ENCODE peak calls at places on chromosomes 4 and X, in seven cellular contexts. I is stimulated activated CD4-positive, alpha-beta T cell treated with anti-CD3 and anti-CD28 coated beads, TNF-alpha, amount 100 ng/mL, for 48 hours; A is aorta; K is B cell; C is PC-9; Y is omental fat pad; Z is left kidney. U is an unnamed sample.

GRCh38 chr4:149961876-149962597 is 116.2 kb upstream of the DCLK2 start:
- DNase-seq in I (no peak), A (no peak), K (no peak), C (no peak), Y (no peak), Z (no peak), U (no peak)

GRCh38 chr4:173669460-173670179 is 139.6 kb upstream of the HAND2 start:
- DNase-seq in I (no peak), A (no peak), K (no peak), C (no peak), Y (no peak), Z (no peak), U (no peak)

GRCh38 chrX:103941201-103941975 is 21.0 kb upstream of the TMSB15B start:
- DNase-seq in I (no peak), A (no peak), K (no peak), C (no peak), Y (no peak), Z (peak; percentile 44), U (no peak)

GRCh38 chrX:107293056-107293455 is 86.6 kb downstream of the DNAAF6 start:
- DNase-seq in I (no peak), A (no peak), K (no peak), C (no peak), Y (no peak), Z (no peak), U (no peak)

GRCh38 chr4:183789657-183790056 is 115.5 kb upstream of the STOX2 start:
- DNase-seq in I (no peak), A (no peak), K (no peak), C (no peak), Y (no peak), Z (no peak), U (no peak)

GRCh38 chr4:138927065-138927464 is 88.5 kb upstream of the NOCT start:
- DNase-seq in I (no peak), A (no peak), K (no peak), C (no peak), Y (no peak), Z (no peak), U (no peak)

GRCh38 chr4:55087016-55087929 is 38.1 kb downstream of the KDR start:
- DNase-seq in I (no peak), A (no peak), K (no peak), C (no peak), Y (no peak), Z (peak; percentile 35), U (no peak)

GRCh38 chrX:68238568-68238967 is 194.7 kb downstream of the OPHN1 start:
- DNase-seq in I (no peak), A (no peak), K (no peak), C (no peak), Y (no peak), Z (no peak), U (no peak)

GRCh38 chr4:137677851-137678250 is 145.6 kb upstream of the PCDH18 start:
- DNase-seq in I (no peak), A (no peak), K (no peak), C (no peak), Y (no peak), Z (no peak), U (no peak)

GRCh38 chr4:98262431-98262830 is 1.2 kb downstream of the RAP1GDS1 start:
- DNase-seq in I (no peak), A (no peak), K (no peak), C (no peak), Y (no peak), Z (peak; percentile 6), U (no peak)

GRCh38 chr4:2415213-2415612 is 3.2 kb downstream of the ZFYVE28 start:
- DNase-seq in I (no peak), A (no peak), K (no peak), C (no peak), Y (no peak), Z (no peak), U (no peak)

GRCh38 chr4:141530627-141531026 is 105.8 kb upstream of the IL15 start:
- DNase-seq in I (no peak), A (no peak), K (no peak), C (no peak), Y (no peak), Z (no peak), U (no peak)

GRCh38 chr4:28555851-28556250 is 1695.2 kb downstream of the STIM2 start:
- DNase-seq in I (no peak), A (no peak), K (no peak), C (no peak), Y (no peak), Z (no peak), U (no peak)

GRCh38 chr4:147683717-147684700 is at the start of gene PRMT9:
- DNase-seq in I (peak; percentile 74), A (peak; percentile 95), K (peak; percentile 85), C (peak; percentile 69), Y (peak; percentile 68), Z (peak; percentile 97), U (peak; percentile 67)

GRCh38 chr4:26069218-26069617 is 155.2 kb downstream of the SMIM20 start:
- DNase-seq in I (no peak), A (no peak), K (no peak), C (no peak), Y (no peak), Z (peak; percentile 40), U (no peak)

GRCh38 chr4:113682730-113683129 is 78.8 kb downstream of the CAMK2D start:
- DNase-seq in I (no peak), A (no peak), K (no peak), C (no peak), Y (no peak), Z (no peak), U (no peak)

GRCh38 chrX:118423558-118423957 is 72.1 kb upstream of the DOCK11 start:
- DNase-seq in I (no peak), A (no peak), K (no peak), C (no peak), Y (no peak), Z (no peak), U (no peak)

GRCh38 chr4:70895846-70896435 is 6.2 kb upstream of the MOB1B start:
- DNase-seq in I (no peak), A (no peak), K (no peak), C (no peak), Y (no peak), Z (peak; percentile 57), U (no peak)

GRCh38 chrX:48934581-48935331 is 15.9 kb upstream of the PIM2 start:
- DNase-seq in I (no peak), A (peak; percentile 7), K (no peak), C (no peak), Y (no peak), Z (no peak), U (no peak)

GRCh38 chr4:48017108-48017527 is 546 bp downstream of the NIPAL1 start:
- DNase-seq in I (peak; percentile 51), A (peak; percentile 76), K (no peak), C (peak; percentile 66), Y (peak; percentile 37), Z (peak; percentile 78), U (no peak)

GRCh38 chrX:134718329-134719317 is 60.4 kb upstream of the PLAC1 start:
- DNase-seq in I (peak; percentile 13), A (no peak), K (no peak), C (peak; percentile 100), Y (no peak), Z (peak; percentile 38), U (no peak)